ENCODE peak calls at places on chromosomes 12 and 14, in four cellular contexts. T, R, N and Z are unnamed samples. For H3K4me1, the result is how much of the 10 kb centered on the place peaks cover.

GRCh38 chr12:111440152-111440551 is 34.4 kb downstream of the SH2B3 start:
- DNase-seq in T (no peak), R (no peak), N (no peak), Z (no peak)

GRCh38 chr12:108745641-108746040 is 14.3 kb upstream of the CORO1C start:
- DNase-seq in N (no peak), R (no peak), T (no peak), Z (no peak)

GRCh38 chr12:9870311-9870866 is 1.2 kb upstream of the CLEC2B start:
- DNase-seq in N (no peak), T (peak), R (no peak), Z (no peak)

GRCh38 chr12:12720052-12720451 is 2.9 kb downstream of the CDKN1B start:
- DNase-seq in R (no peak), N (no peak), T (no peak), Z (peak)

GRCh38 chr12:76183459-76184186 is 99.1 kb upstream of the NAP1L1 start:
- DNase-seq in R (peak), T (peak), N (no peak), Z (no peak)

GRCh38 chr12:89087149-89087834 is 265.0 kb downstream of the DUSP6 start:
- DNase-seq in N (no peak), R (peak), T (no peak), Z (no peak)

GRCh38 chr12:54215990-54216579 is 27.3 kb upstream of the SMUG1 start:
- DNase-seq in T (no peak), R (peak), N (no peak), Z (no peak)

GRCh38 chr14:53525608-53526007 is 372.5 kb upstream of the DDHD1 start:
- DNase-seq in R (no peak), N (no peak), T (no peak), Z (no peak)

GRCh38 chr14:21668377-21668776 is 5.2 kb downstream of the OR4E1 start:
- DNase-seq in T (no peak), R (no peak), N (no peak), Z (no peak)

GRCh38 chr14:94992046-94992445 is 165.3 kb downstream of the DICER1 start:
- DNase-seq in R (no peak), N (no peak), T (no peak), Z (no peak)

GRCh38 chr14:91774138-91775096 is 42.5 kb upstream of the CATSPERB start:
- DNase-seq in N (no peak), R (no peak), T (no peak), Z (no peak)

GRCh38 chr12:20426191-20426590 is 57.9 kb downstream of the PDE3A start:
- DNase-seq in N (no peak), T (peak), R (no peak), Z (no peak)

GRCh38 chr12:53208435-53208834 is 1.4 kb upstream of the ITGB7 start:
- DNase-seq in R (peak), T (no peak), N (no peak), Z (no peak)

GRCh38 chr12:108615918-108616317 is 17.8 kb downstream of the SELPLG start:
- DNase-seq in N (no peak), R (no peak), T (no peak), Z (no peak)

GRCh38 chr12:5388581-5389535 is 43.0 kb upstream of the NTF3 start:
- DNase-seq in N (no peak), R (no peak), T (no peak), Z (no peak)

GRCh38 chr14:63174760-63175191 is 29.5 kb upstream of the RHOJ start:
- DNase-seq in R (peak), T (peak), N (no peak), Z (peak)

GRCh38 chr14:80055226-80055625 is 156.1 kb downstream of the DIO2 start:
- DNase-seq in N (no peak), R (no peak), T (no peak), Z (no peak)

GRCh38 chr12:5889381-5890047 is 55.5 kb downstream of the ANO2 start:
- DNase-seq in R (peak), T (no peak), N (no peak), Z (no peak)

GRCh38 chr14:85273099-85273677 is 256.8 kb upstream of the FLRT2 start:
- DNase-seq in N (no peak), T (no peak), R (no peak), Z (no peak)
- H3K4me3 ChIP-seq in N (no peak), T (no peak), R (no peak), Z (no peak)

GRCh38 chr12:95003213-95003920 is at the start of gene NDUFA12:
- DNase-seq in N (peak), T (peak), R (peak), Z (peak)
- H3K4me1 ChIP-seq in N (under half), T (under half), R (under half), Z (under half)

GRCh38 chr14:60722836-60723217 is 1.3 kb downstream of the SIX4 start:
- DNase-seq in T (no peak), R (peak), N (no peak), Z (no peak)

GRCh38 chr14:60721331-60722162 is 2.6 kb downstream of the SIX4 start:
- DNase-seq in R (peak), N (no peak), T (peak), Z (peak)

GRCh38 chr14:60722163-60722835 is 1.9 kb downstream of the SIX4 start:
- DNase-seq in N (no peak), T (no peak), R (peak), Z (no peak)

GRCh38 chr14:60720962-60721330 is 3.2 kb downstream of the SIX4 start:
- DNase-seq in R (no peak), T (no peak), N (no peak), Z (no peak)

DNA sequence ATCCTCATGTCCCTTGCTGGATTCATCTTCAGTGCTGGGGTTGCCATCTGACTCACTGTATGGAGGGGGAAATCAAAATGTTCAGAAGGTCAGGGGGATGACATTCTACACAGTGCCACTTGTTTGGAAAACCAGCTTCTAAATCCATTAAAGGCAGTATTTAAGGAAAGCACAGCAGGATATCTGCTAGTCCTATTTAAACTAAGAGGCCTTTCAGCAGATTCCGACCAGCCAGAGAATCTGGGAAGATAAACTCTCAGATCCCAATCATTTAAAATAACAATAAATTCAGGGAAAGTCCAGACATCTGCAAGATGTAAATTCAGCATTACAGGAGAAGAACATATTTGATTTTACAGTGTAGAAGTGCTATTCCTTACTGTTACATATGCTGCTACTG is 3.8 kb downstream of the SIX4 start:
- DNase-seq in T (no peak), R (peak), N (no peak), Z (no peak)
- H3K4me3 ChIP-seq in T (no peak), R (no peak), N (no peak), Z (no peak)

GRCh38 chr14:89618309-89618708 is 201.3 kb upstream of the FOXN3 start:
- DNase-seq in R (no peak), N (no peak), T (no peak), Z (peak)
- H3K4me1 ChIP-seq in R (under half), N (under half), T (half or more), Z (under half)

GRCh38 chr14:24678801-24679247 is 44.8 kb upstream of the GZMB start:
- DNase-seq in T (peak), R (peak), N (peak), Z (peak)
- H3K4me3 ChIP-seq in T (peak), R (no peak), N (no peak), Z (no peak)

GRCh38 chr12:110171636-110172035 is 47.5 kb downstream of the IFT81 start:
- DNase-seq in R (no peak), N (no peak), T (no peak), Z (no peak)
- H3K4me1 ChIP-seq in R (under half), N (under half), T (under half), Z (under half)

GRCh38 chr12:2834581-2835491 is at the start of gene NRIP2:
- DNase-seq in R (peak), N (no peak), T (peak), Z (no peak)
- H3K4me3 ChIP-seq in R (no peak), N (no peak), T (peak), Z (no peak)

DNA sequence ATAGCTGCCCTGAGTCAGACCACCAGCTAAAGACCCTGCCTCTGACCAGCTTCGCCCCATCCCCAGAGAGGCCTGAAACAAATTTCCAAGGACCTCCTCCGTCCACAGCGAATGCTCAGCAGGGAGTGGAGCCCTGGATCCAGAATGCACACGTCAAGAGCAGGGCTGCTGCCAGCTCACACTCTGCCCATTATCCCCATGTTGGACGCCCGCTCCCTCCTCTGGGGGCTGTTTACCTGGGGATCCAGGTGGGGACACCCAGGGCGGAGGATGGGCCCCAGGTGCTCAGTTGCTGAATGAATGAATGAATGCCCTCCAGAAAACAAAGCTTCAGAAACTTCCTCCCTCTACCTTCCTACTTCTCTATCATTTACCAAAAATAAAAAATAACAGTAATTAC is 18.1 kb downstream of the BCL11B start:
- DNase-seq in R (no peak), T (no peak), N (no peak), Z (no peak)
- H3K4me1 ChIP-seq in R (under half), T (under half), N (under half), Z (under half)